ENCODE peak calls at places on chromosomes 2 and 18, in six cellular contexts. R is PC-3, N is GM23248, W is neural progenitor cell, Q is GM12878, F is HCT116. J is an unnamed sample. For H3K4me1, the result is how much of the 10 kb centered on the place peaks cover.

GRCh38 chr18:49517483-49517882 is 30.4 kb upstream of the C18orf32 start:
- DNase-seq in W (no peak), F (no peak), Q (no peak), N (no peak), R (no peak), J (no peak)

GRCh38 chr2:190563109-190563508 is 28.6 kb upstream of the NEMP2 start:
- DNase-seq in R (no peak), W (no peak), N (no peak), F (no peak), Q (no peak), J (no peak)

GRCh38 chr2:164841719-164842623 is at the start of gene COBLL1:
- DNase-seq in F (peak), R (peak), Q (no peak), W (peak), N (peak), J (peak)

GRCh38 chr2:163374282-163374681 is 361.5 kb downstream of the FIGN start:
- DNase-seq in F (no peak), N (no peak), W (no peak), Q (no peak), R (no peak), J (no peak)

GRCh38 chr2:218320704-218321336 is 28.5 kb upstream of the TMBIM1 start:
- DNase-seq in N (no peak), W (no peak), Q (no peak), F (no peak), R (no peak), J (no peak)

GRCh38 chr2:9897331-9897737 is 54.1 kb downstream of the TAF1B start:
- DNase-seq in Q (peak), N (peak), R (peak), W (peak), F (peak), J (peak)

GRCh38 chr2:25690058-25690457 is 16.7 kb upstream of the DTNB start:
- DNase-seq in F (no peak), R (peak), N (peak), Q (no peak), W (no peak), J (no peak)

GRCh38 chr2:73939419-73939818 is 12.7 kb downstream of the DGUOK start:
- DNase-seq in R (peak), Q (no peak), F (no peak), N (peak), W (no peak), J (peak)

GRCh38 chr2:36708119-36708741 is 11.7 kb downstream of the VIT start:
- DNase-seq in F (peak), Q (no peak), R (peak), W (no peak), N (peak), J (no peak)

GRCh38 chr2:63537306-63537705 is 51.0 kb downstream of the WDPCP start:
- DNase-seq in F (no peak), N (peak), R (peak), Q (no peak), W (no peak), J (peak)

GRCh38 chr2:41966431-41966893 is 81.4 kb upstream of the PKDCC start:
- DNase-seq in W (no peak), Q (no peak), N (peak), F (no peak), R (peak), J (peak)

GRCh38 chr2:34261701-34262100 is 662.6 kb upstream of the FAM98A start:
- DNase-seq in W (no peak), N (no peak), F (no peak), R (no peak), Q (no peak), J (no peak)

GRCh38 chr18:5987217-5987616 is 91.9 kb upstream of the TMEM200C start:
- DNase-seq in W (no peak), Q (no peak), F (no peak), R (no peak), N (no peak), J (no peak)

GRCh38 chr2:26401739-26402541 is at the start of gene DRC1:
- DNase-seq in Q (no peak), W (peak), N (peak), R (no peak), F (no peak), J (peak)

GRCh38 chr2:42569116-42569711 is 782 bp downstream of the MTA3 start:
- DNase-seq in N (peak), F (no peak), Q (no peak), W (peak), R (peak), J (peak)

GRCh38 chr2:187187521-187187920 is 260.5 kb downstream of the CALCRL start:
- DNase-seq in Q (no peak), N (no peak), W (no peak), R (no peak), F (no peak), J (peak)

GRCh38 chr2:131042161-131042775 is 51.0 kb downstream of the FAM168B start:
- DNase-seq in R (peak), W (no peak), F (no peak), Q (no peak), N (peak), J (no peak)

GRCh38 chr2:237184192-237184922 is 98.7 kb downstream of the COPS8 start:
- DNase-seq in F (peak), R (peak), N (peak), Q (no peak), W (no peak), J (peak)

GRCh38 chr2:95329891-95330822 is 33.0 kb downstream of the KCNIP3 start:
- DNase-seq in F (no peak), R (no peak), N (no peak), W (no peak), Q (no peak), J (no peak)

GRCh38 chr2:205629021-205629817 is 53.1 kb upstream of the NRP2 start:
- DNase-seq in N (no peak), Q (no peak), F (no peak), W (no peak), R (no peak), J (no peak)

GRCh38 chr18:31942301-31942998 is 478 bp downstream of the TRAPPC8 start:
- DNase-seq in N (peak), F (no peak), W (peak), Q (no peak), R (no peak), J (peak)

GRCh38 chr2:10279946-10280463 is 22.7 kb upstream of the HPCAL1 start:
- DNase-seq in Q (no peak), W (no peak), N (no peak), F (no peak), R (no peak), J (no peak)

GRCh38 chr18:47036298-47036874 is 965 bp upstream of the ELOA2 start:
- DNase-seq in N (peak), F (peak), W (peak), Q (no peak), R (peak), J (peak)

GRCh38 chr2:44902767-44903166 is 38.7 kb upstream of the SIX3 start:
- DNase-seq in F (no peak), W (no peak), N (no peak), R (no peak), Q (no peak), J (no peak)

GRCh38 chr2:190105554-190105953 is 43.0 kb upstream of the MSTN start:
- DNase-seq in N (peak), R (peak), F (no peak), Q (no peak), W (no peak), J (no peak)

GRCh38 chr18:36501100-36501499 is 203.6 kb downstream of the FHOD3 start:
- DNase-seq in N (no peak), Q (no peak), R (no peak), W (no peak), F (no peak), J (no peak)

GRCh38 chr2:71048096-71048495 is 20.4 kb upstream of the NAGK start:
- DNase-seq in R (no peak), W (no peak), Q (no peak), N (no peak), F (no peak), J (no peak)

GRCh38 chr18:76339246-76339620 is 155.8 kb downstream of the ZNF516 start:
- DNase-seq in N (no peak), F (no peak), W (no peak), Q (no peak), R (no peak), J (no peak)
- TF ChIP-seq EZH2 in N (no peak), F (no peak), W (no peak), Q (no peak), R (no peak), J (no peak)

GRCh38 chr2:38599706-38600105 is 3.0 kb downstream of the HNRNPLL start:
- DNase-seq in Q (no peak), R (peak), F (no peak), W (no peak), N (peak), J (no peak)
- H3K27ac ChIP-seq in Q (no peak), R (peak), F (no peak), W (no peak), N (peak), J (no peak)

DNA sequence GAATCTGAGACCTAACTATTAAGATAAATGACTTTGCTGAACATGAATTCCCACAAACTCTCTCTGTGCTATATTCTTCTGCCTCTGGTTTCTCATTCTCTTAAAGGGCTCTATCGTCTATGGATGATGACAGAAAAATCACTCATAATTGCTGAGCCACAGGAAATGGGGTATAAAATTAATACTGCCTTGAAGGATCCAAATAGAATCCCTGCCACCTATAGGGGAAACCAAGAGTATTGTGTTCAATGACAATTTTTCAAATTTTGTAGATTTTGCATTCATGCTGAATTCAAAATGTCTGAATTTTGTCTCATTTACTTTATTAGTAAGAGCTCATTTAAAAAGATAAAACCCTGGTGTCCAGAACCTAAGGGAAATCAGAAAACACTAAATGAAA is 235.8 kb downstream of the RBM43 start:
- DNase-seq in W (no peak), R (no peak), F (no peak), Q (no peak), N (no peak), J (no peak)
- H3K4me1 ChIP-seq in W (under half), R (under half), F (under half), Q (under half), N (under half), J (under half)

GRCh38 chr2:98346259-98347236 is at the start of gene CNGA3:
- DNase-seq in F (no peak), Q (no peak), W (peak), N (peak), R (no peak), J (peak)
- TF ChIP-seq EZH2 in F (no peak), Q (no peak), W (peak), N (peak), R (no peak), J (peak)

J was measured in astrocyte.